ENCODE peak calls at places on chromosomes 11 and 22, in six cellular contexts. One of them, this sample, is unnamed.

GRCh38 chr11:72217856-72218745 is 1.5 kb downstream of the FOLR2 start:
- DNase-seq in HepG2: no peak
- DNase-seq in neuronal stem cell: no peak
- DNase-seq in mesenchymal stem cell: no peak
- DNase-seq in SK-N-SH: no peak
- DNase-seq in MM.1S: no peak
- DNase-seq in this sample: no peak

GRCh38 chr22:44647141-44647540 is 54.9 kb upstream of the PRR5 start:
- DNase-seq in HepG2: no peak
- DNase-seq in neuronal stem cell: no peak
- DNase-seq in mesenchymal stem cell: no peak
- DNase-seq in SK-N-SH: no peak
- DNase-seq in MM.1S: no peak
- DNase-seq in this sample: no peak

GRCh38 chr22:34414467-34415440 is 494.5 kb upstream of the LARGE1 start:
- DNase-seq in HepG2: peak
- DNase-seq in neuronal stem cell: peak
- DNase-seq in mesenchymal stem cell: no peak
- DNase-seq in SK-N-SH: peak
- DNase-seq in MM.1S: peak
- DNase-seq in this sample: peak

GRCh38 chr11:1293619-1294015 is 15.8 kb downstream of the TOLLIP start:
- DNase-seq in HepG2: no peak
- DNase-seq in neuronal stem cell: no peak
- DNase-seq in mesenchymal stem cell: no peak
- DNase-seq in SK-N-SH: peak
- DNase-seq in MM.1S: no peak
- DNase-seq in this sample: peak

GRCh38 chr11:108966206-108966605 is 301.3 kb downstream of the DDX10 start:
- DNase-seq in HepG2: no peak
- DNase-seq in neuronal stem cell: no peak
- DNase-seq in mesenchymal stem cell: no peak
- DNase-seq in SK-N-SH: no peak
- DNase-seq in MM.1S: no peak
- DNase-seq in this sample: peak

GRCh38 chr22:46358766-46359165 is 23.3 kb downstream of the TRMU start:
- DNase-seq in HepG2: no peak
- DNase-seq in neuronal stem cell: no peak
- DNase-seq in mesenchymal stem cell: no peak
- DNase-seq in SK-N-SH: no peak
- DNase-seq in MM.1S: no peak
- DNase-seq in this sample: no peak

GRCh38 chr11:76392889-76393288 is 11.8 kb downstream of the GVQW3 start:
- DNase-seq in HepG2: no peak
- DNase-seq in neuronal stem cell: no peak
- DNase-seq in mesenchymal stem cell: no peak
- DNase-seq in SK-N-SH: no peak
- DNase-seq in MM.1S: no peak
- DNase-seq in this sample: no peak

GRCh38 chr11:11346249-11346648 is 6.8 kb downstream of the CSNK2A3 start:
- DNase-seq in HepG2: no peak
- DNase-seq in neuronal stem cell: no peak
- DNase-seq in mesenchymal stem cell: no peak
- DNase-seq in SK-N-SH: no peak
- DNase-seq in MM.1S: no peak
- DNase-seq in this sample: no peak

GRCh38 chr22:49271369-49271727 is 556.3 kb downstream of the BRD1 start:
- DNase-seq in HepG2: no peak
- DNase-seq in neuronal stem cell: no peak
- DNase-seq in mesenchymal stem cell: no peak
- DNase-seq in SK-N-SH: no peak
- DNase-seq in MM.1S: no peak
- DNase-seq in this sample: no peak

GRCh38 chr11:111541209-111542061 is 915 bp downstream of the LAYN start:
- DNase-seq in HepG2: no peak
- DNase-seq in neuronal stem cell: peak
- DNase-seq in mesenchymal stem cell: peak
- DNase-seq in SK-N-SH: peak
- DNase-seq in MM.1S: no peak
- DNase-seq in this sample: peak

GRCh38 chr22:48702573-48703264 is 1125.0 kb downstream of the BRD1 start:
- DNase-seq in HepG2: peak
- DNase-seq in neuronal stem cell: no peak
- DNase-seq in mesenchymal stem cell: no peak
- DNase-seq in SK-N-SH: no peak
- DNase-seq in MM.1S: no peak
- DNase-seq in this sample: no peak

DNA sequence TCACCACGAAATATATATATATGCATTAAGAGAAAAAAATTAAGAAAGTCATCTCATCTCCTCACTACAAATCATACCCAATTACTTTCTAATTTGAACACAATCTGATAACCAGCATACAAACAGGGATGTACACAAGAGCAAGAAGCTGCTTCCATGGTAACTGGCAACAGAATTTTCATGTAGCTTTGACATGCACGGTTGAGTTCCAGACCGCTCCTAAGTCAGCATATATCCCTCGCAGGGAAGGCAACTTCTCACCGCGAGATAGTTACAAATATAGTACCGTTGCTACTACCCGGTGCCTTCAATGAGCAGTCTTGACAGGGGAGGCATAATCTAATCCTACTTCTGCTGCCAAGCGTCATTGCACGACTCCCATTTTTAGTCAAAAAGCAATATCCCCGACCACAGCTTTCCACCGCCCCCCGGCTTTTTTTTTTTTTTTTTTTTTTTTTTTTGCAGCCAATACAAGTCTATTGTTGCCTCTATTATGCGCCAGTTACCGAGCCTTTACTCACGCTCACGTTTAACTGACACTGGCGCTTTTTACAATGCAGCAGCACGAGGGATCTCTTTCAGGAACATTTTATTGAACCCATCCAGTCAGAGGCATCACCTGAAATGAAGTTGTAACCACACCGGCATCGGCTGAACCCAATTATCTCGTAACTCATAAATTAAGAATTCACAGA is 2.2 kb downstream of the CADM1 start:
- DNase-seq in HepG2: peak
- DNase-seq in neuronal stem cell: peak
- DNase-seq in mesenchymal stem cell: peak
- DNase-seq in SK-N-SH: peak
- DNase-seq in MM.1S: peak
- DNase-seq in this sample: no peak
- H2AFZ ChIP-seq in HepG2: no peak
- H2AFZ ChIP-seq in neuronal stem cell: peak
- H2AFZ ChIP-seq in mesenchymal stem cell: no peak
- H2AFZ ChIP-seq in SK-N-SH: peak
- H2AFZ ChIP-seq in MM.1S: no peak
- H2AFZ ChIP-seq in this sample: no peak

GRCh38 chr11:128689586-128689945 is 4.3 kb upstream of the FLI1 start:
- DNase-seq in HepG2: no peak
- DNase-seq in neuronal stem cell: no peak
- DNase-seq in mesenchymal stem cell: no peak
- DNase-seq in SK-N-SH: no peak
- DNase-seq in MM.1S: no peak
- DNase-seq in this sample: no peak
- H3K4me2 ChIP-seq in HepG2: no peak
- H3K4me2 ChIP-seq in neuronal stem cell: peak
- H3K4me2 ChIP-seq in mesenchymal stem cell: peak
- H3K4me2 ChIP-seq in SK-N-SH: no peak
- H3K4me2 ChIP-seq in MM.1S: no peak
- H3K4me2 ChIP-seq in this sample: peak

DNA sequence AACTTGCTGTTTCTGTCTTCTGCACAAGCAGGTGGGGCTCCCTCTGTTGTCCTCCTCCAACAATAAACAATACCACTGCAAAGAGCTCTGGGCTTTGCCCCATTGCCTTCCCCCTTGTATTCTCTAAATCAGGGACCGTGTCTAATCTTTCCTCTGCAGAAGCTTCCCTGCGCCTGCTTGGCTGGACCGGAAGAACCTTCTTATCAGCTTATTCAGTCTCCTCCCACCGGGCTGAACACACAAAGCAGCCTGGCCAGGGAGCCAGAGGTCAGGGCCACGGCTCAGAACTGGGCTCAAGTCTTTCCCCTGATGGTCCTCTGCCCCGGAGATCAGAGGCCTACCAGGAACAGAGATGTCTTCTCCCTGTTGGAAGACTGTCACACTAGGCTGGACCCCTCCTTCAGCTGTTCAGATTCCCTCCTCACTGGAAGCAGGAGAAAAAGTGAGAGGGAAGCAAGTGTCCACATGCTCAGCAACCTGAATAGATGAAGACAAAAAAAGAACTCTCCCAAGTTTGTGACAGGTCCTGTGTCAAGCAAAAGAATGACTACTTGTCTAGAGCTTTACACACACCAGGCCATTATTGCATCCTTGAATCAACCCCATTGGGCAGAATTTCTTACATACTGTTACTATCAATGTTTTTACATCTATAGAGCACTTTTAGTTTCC is 63.7 kb downstream of the RAB30 start:
- DNase-seq in HepG2: peak
- DNase-seq in neuronal stem cell: peak
- DNase-seq in mesenchymal stem cell: peak
- DNase-seq in SK-N-SH: peak
- DNase-seq in MM.1S: peak
- DNase-seq in this sample: no peak
- H3K27ac ChIP-seq in HepG2: peak
- H3K27ac ChIP-seq in neuronal stem cell: no peak
- H3K27ac ChIP-seq in mesenchymal stem cell: no peak
- H3K27ac ChIP-seq in SK-N-SH: peak
- H3K27ac ChIP-seq in MM.1S: peak
- H3K27ac ChIP-seq in this sample: no peak

GRCh38 chr22:38177926-38178604 is 3.6 kb downstream of the PLA2G6 start:
- DNase-seq in HepG2: peak
- DNase-seq in neuronal stem cell: peak
- DNase-seq in mesenchymal stem cell: peak
- DNase-seq in SK-N-SH: no peak
- DNase-seq in MM.1S: no peak
- DNase-seq in this sample: peak

GRCh38 chr22:38180841-38181452 is 683 bp downstream of the PLA2G6 start:
- DNase-seq in HepG2: no peak
- DNase-seq in neuronal stem cell: no peak
- DNase-seq in mesenchymal stem cell: no peak
- DNase-seq in SK-N-SH: no peak
- DNase-seq in MM.1S: peak
- DNase-seq in this sample: peak

GRCh38 chr22:38184788-38185187 is 3.2 kb upstream of the PLA2G6 start:
- DNase-seq in HepG2: no peak
- DNase-seq in neuronal stem cell: no peak
- DNase-seq in mesenchymal stem cell: no peak
- DNase-seq in SK-N-SH: no peak
- DNase-seq in MM.1S: no peak
- DNase-seq in this sample: no peak

GRCh38 chr22:38177044-38177443 is 4.6 kb downstream of the PLA2G6 start:
- DNase-seq in HepG2: no peak
- DNase-seq in neuronal stem cell: no peak
- DNase-seq in mesenchymal stem cell: no peak
- DNase-seq in SK-N-SH: no peak
- DNase-seq in MM.1S: peak
- DNase-seq in this sample: no peak

DNA sequence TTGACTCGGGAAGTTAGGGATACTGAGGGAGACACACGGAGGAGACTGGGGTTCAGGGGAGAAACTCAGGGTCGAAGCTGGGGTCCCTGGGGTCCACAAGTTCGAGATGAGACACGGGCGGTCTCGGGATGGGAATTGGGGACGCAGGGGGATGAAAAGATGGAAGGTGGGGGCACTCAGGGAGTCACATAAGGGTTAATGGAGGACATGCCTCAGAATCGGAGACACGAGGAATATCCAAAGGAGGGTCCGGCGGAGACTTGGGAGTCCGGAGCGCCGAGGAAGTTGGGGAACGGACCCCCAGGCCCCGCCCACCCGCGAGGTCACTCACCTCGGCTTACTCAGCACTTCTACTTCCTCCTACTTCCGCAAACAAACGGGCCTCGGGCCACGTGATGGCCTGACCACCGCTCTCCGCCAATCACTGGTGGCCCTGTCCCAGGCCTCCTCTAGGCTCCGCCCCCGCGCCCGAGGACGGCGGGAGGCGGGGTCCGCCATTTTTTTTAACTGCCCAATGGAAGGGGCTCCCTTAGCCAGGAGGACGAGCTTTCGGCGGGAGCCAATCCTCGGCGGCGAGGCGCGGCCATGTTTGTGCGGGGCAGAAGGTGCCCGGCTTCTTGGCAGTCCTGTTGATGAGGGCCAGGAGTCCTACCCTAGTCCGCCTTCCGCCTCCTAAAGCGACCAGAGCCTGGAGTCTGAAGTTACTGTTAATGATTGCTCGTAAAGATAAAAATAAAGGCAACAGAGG is at the start of gene PLA2G6:
- DNase-seq in HepG2: peak
- DNase-seq in neuronal stem cell: peak
- DNase-seq in mesenchymal stem cell: peak
- DNase-seq in SK-N-SH: peak
- DNase-seq in MM.1S: peak
- DNase-seq in this sample: peak
- H2AFZ ChIP-seq in HepG2: no peak
- H2AFZ ChIP-seq in neuronal stem cell: peak
- H2AFZ ChIP-seq in mesenchymal stem cell: peak
- H2AFZ ChIP-seq in SK-N-SH: peak
- H2AFZ ChIP-seq in MM.1S: peak
- H2AFZ ChIP-seq in this sample: peak

This sample was measured in GM23248.